ENCODE peak calls at places on chromosome 19, in four cellular contexts. F is tibial nerve, W is fibroblast of mammary gland, Z is ascending aorta. U is an unnamed sample.

GRCh38 chr19:35868172-35868822 is at the start of gene APLP1:
- DNase-seq in Z (peak), F (no peak), W (no peak), U (peak)

GRCh38 chr19:19179548-19180441 is 9.7 kb upstream of the MEF2B start:
- DNase-seq in W (peak), Z (no peak), F (no peak), U (no peak)

GRCh38 chr19:33813391-33814101 is 16.9 kb downstream of the KCTD15 start:
- DNase-seq in Z (peak), W (no peak), F (no peak), U (no peak)

GRCh38 chr19:7268737-7269098 is 25.5 kb downstream of the INSR start:
- DNase-seq in W (no peak), F (no peak), Z (no peak), U (no peak)

GRCh38 chr19:12872255-12872654 is 9.0 kb downstream of the DNASE2 start:
- DNase-seq in Z (no peak), W (no peak), F (no peak), U (no peak)

GRCh38 chr19:46726551-46726950 is 9.6 kb upstream of the PRKD2 start:
- DNase-seq in Z (no peak), W (no peak), F (no peak), U (no peak)

GRCh38 chr19:33861950-33862349 is 65.3 kb downstream of the KCTD15 start:
- DNase-seq in W (no peak), F (no peak), Z (peak), U (no peak)

GRCh38 chr19:51108066-51108804 is at the start of gene CTU1:
- DNase-seq in F (peak), Z (peak), W (peak), U (peak)

GRCh38 chr19:19304186-19304975 is 15.9 kb downstream of the SUGP1 start:
- DNase-seq in Z (no peak), F (no peak), W (no peak), U (peak)

GRCh38 chr19:50796128-50796633 is 6.0 kb downstream of the ACP4 start:
- DNase-seq in W (no peak), Z (no peak), F (no peak), U (no peak)

GRCh38 chr19:33697766-33698165 is 76.0 kb downstream of the CHST8 start:
- DNase-seq in F (no peak), W (no peak), Z (no peak), U (no peak)

DNA sequence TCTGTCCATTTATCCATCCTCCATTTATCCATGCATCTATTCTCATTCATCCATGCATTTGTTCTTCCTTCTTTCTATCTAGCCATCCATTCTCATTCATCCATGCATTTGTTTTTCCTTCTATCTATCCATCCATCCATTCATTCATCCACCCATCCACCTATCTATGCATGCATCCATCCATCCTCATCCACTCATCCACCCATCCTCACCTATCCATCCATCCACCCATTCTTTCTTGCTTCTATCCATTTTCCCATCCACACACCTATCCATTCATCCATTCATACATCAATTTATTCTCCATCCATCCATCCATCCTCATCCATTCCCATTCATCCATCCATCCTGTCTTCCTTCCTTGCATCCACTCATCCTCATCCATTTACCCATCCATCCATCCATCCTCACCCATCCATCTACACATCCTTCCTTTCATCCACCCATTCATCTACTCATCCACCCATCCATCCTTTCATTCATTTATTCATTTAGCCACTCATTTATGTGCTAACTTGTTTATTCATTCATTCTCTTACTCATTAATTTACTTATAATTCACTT is 20.3 kb downstream of the ACTL9 start:
- DNase-seq in W (no peak), F (no peak), Z (no peak), U (no peak)
- TF ChIP-seq CTCF in W (no peak), F (no peak), Z (no peak), U (no peak)

DNA sequence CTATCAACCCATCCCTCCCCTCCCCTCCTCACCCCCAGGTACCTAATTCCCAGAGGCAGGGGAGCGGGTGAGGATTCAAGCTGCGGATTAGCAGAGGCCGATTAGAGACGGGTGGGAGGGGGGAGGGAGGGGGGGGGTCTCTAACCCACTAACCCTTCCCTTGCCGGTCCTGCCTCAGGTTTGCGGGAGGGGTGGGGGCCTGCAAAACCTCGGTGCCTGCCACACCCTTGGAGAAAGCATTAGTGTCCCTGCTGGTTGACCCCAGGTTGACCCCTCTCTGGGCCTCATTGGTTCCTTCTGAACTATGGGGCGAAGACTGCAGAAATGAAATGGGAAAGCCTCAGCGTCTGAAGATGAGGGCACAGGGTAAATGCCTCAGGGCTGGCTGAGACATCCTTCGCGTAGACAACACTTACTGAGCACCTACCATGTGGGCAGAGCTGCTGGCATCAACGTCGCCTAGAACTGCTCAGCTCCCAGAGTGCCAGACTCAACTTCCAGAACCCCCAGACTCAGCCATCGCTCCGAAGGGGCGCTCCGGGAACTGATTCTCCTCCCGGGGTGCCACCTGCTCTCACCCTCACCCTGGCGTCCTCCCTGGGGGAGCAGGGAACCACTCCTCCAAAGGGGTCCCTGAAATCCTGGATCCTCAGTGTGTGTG is 8.5 kb upstream of the NFIC start:
- DNase-seq in W (no peak), F (no peak), Z (no peak), U (no peak)
- H3K4me3 ChIP-seq in W (no peak), F (peak), Z (peak), U (no peak)

GRCh38 chr19:54477650-54478049 is 4.6 kb upstream of the CDC42EP5 start:
- DNase-seq in Z (no peak), W (no peak), F (no peak), U (no peak)
- TF ChIP-seq CTCF in Z (no peak), W (peak), F (no peak), U (peak)

GRCh38 chr19:29364224-29364726 is 151.3 kb upstream of the UQCRFS1 start:
- DNase-seq in W (no peak), F (no peak), Z (no peak), U (no peak)

GRCh38 chr19:29364999-29365398 is 152.0 kb upstream of the UQCRFS1 start:
- DNase-seq in W (no peak), Z (no peak), F (no peak), U (no peak)

GRCh38 chr19:29365836-29366417 is 153.0 kb upstream of the UQCRFS1 start:
- DNase-seq in F (no peak), W (no peak), Z (no peak), U (no peak)

GRCh38 chr19:29367701-29368306 is 154.9 kb upstream of the UQCRFS1 start:
- DNase-seq in Z (no peak), F (no peak), W (no peak), U (no peak)

DNA sequence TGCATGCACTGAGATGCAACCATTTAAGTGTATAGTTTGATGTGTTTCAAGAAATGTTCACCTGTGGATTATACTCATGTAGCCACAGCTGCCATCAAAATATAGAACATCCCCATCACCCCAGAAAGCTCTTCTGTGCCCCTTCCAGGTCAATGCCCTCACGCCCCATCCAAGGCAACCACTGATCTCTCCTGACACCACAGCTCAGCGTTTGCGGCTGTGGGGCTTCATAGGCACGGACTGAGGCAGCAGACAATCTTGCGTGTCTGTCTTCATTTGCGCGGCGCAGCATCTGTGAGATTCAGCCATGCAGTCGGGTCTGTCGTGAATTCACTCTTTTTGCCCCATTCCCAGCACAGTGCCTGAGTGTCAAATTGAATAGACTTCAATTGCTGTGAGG is 153.8 kb upstream of the UQCRFS1 start:
- DNase-seq in F (no peak), Z (no peak), W (no peak), U (no peak)
- H3K4me3 ChIP-seq in F (no peak), Z (no peak), W (no peak), U (no peak)

GRCh38 chr19:49318296-49318695 is 6.7 kb downstream of the SLC6A16 start:
- DNase-seq in F (no peak), W (no peak), Z (no peak), U (no peak)

GRCh38 chr19:49316284-49316683 is 8.7 kb downstream of the SLC6A16 start:
- DNase-seq in Z (no peak), F (no peak), W (no peak), U (no peak)

DNA sequence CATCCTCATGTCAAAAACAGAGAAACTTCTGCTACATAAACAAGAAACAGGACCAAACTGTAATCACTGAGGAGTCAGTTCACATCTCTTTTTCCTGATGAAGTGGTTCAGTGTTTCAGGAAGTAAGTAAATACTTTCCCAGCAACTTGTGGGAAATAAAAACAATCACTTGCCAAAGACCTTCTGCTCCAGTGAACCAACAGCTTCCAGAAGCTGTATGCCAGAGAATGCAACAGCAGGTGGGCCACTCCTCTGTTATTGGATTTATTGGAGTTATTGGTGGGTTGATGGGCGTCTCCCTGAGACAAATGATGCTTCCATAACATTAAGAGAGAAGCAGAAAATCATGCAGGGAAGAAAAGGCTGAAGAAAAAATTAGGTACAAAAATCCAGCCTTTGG is 9.9 kb downstream of the SLC6A16 start:
- DNase-seq in W (no peak), Z (no peak), F (no peak), U (no peak)
- TF ChIP-seq CTCF in W (no peak), Z (no peak), F (no peak), U (no peak)